ENCODE peak calls at places on chromosomes 16 and 17, in six cellular contexts. W is fibroblast of the aortic adventitia, I is AG09309, Q is upper lobe of right lung, P is omental fat pad, N is neural progenitor cell. T is an unnamed sample.

GRCh38 chr17:32288600-32288999 is 23.0 kb downstream of the RHBDL3 start:
- DNase-seq in W (no peak), I (no peak), Q (no peak), P (no peak), N (no peak), T (no peak)

GRCh38 chr17:75268931-75269330 is 2.1 kb downstream of the MIF4GD start:
- DNase-seq in P (no peak), I (no peak), Q (no peak), N (no peak), W (no peak), T (no peak)

GRCh38 chr16:27945233-27945975 is 118.1 kb downstream of the GSG1L start:
- DNase-seq in P (no peak), W (no peak), I (no peak), N (peak), Q (peak), T (no peak)

GRCh38 chr17:17043668-17044226 is 1.5 kb downstream of the MPRIP start:
- DNase-seq in P (no peak), I (no peak), Q (peak), N (peak), W (peak), T (no peak)

GRCh38 chr17:76293106-76293505 is 15.0 kb downstream of the QRICH2 start:
- DNase-seq in N (no peak), P (no peak), Q (no peak), I (no peak), W (no peak), T (no peak)

GRCh38 chr17:42979511-42980273 is at the start of gene PTGES3L:
- DNase-seq in Q (no peak), W (peak), P (no peak), I (no peak), N (peak), T (no peak)

GRCh38 chr17:79832211-79833109 is 6.8 kb downstream of the CBX4 start:
- DNase-seq in Q (peak), P (no peak), I (no peak), N (peak), W (no peak), T (no peak)

GRCh38 chr16:66574081-66574480 is 5.2 kb upstream of the CMTM2 start:
- DNase-seq in Q (no peak), N (no peak), I (no peak), P (no peak), W (no peak), T (no peak)

GRCh38 chr17:67376509-67376891 is 581 bp upstream of the PITPNC1 start:
- DNase-seq in P (no peak), N (no peak), Q (no peak), W (peak), I (no peak), T (no peak)

GRCh38 chr16:52035406-52035805 is 511.5 kb downstream of the TOX3 start:
- DNase-seq in P (no peak), Q (no peak), I (no peak), W (no peak), N (no peak), T (no peak)

GRCh38 chr17:79941088-79942010 is 94.3 kb downstream of the TBC1D16 start:
- DNase-seq in P (no peak), Q (peak), N (no peak), I (no peak), W (no peak), T (no peak)

GRCh38 chr16:26645629-26646028 is 421.1 kb upstream of the C16orf82 start:
- DNase-seq in P (no peak), N (peak), W (no peak), I (no peak), Q (no peak), T (peak)

GRCh38 chr16:75012380-75013081 is 13.7 kb downstream of the ZNRF1 start:
- DNase-seq in N (no peak), I (no peak), W (peak), Q (no peak), P (no peak), T (no peak)

GRCh38 chr16:11320170-11320569 is 25.1 kb upstream of the RMI2 start:
- DNase-seq in P (no peak), N (no peak), W (no peak), Q (no peak), I (no peak), T (no peak)

GRCh38 chr17:1639549-1639948 is 6.0 kb downstream of the SCARF1 start:
- DNase-seq in P (no peak), I (no peak), N (peak), W (no peak), Q (peak), T (no peak)

GRCh38 chr17:2724783-2725164 is 13.2 kb upstream of the CLUH start:
- DNase-seq in P (no peak), W (no peak), I (no peak), Q (no peak), N (peak), T (no peak)

GRCh38 chr16:11258553-11259287 is 2.7 kb upstream of the SOCS1 start:
- DNase-seq in N (no peak), Q (no peak), W (peak), P (no peak), I (no peak), T (no peak)

GRCh38 chr16:12971216-12971615 is 69.8 kb downstream of the SHISA9 start:
- DNase-seq in I (no peak), P (peak), Q (no peak), W (no peak), N (no peak), T (no peak)

GRCh38 chr17:75277664-75278071 is 6.6 kb upstream of the MIF4GD start:
- DNase-seq in P (no peak), Q (no peak), W (peak), N (no peak), I (no peak), T (no peak)

GRCh38 chr17:36941265-36942021 is 4.2 kb downstream of the LHX1 start:
- DNase-seq in N (no peak), P (no peak), Q (no peak), I (no peak), W (no peak), T (no peak)

GRCh38 chr17:70313031-70313430 is 143.7 kb downstream of the KCNJ2 start:
- DNase-seq in P (no peak), W (no peak), N (no peak), Q (no peak), I (peak), T (no peak)

GRCh38 chr17:16085066-16085699 is 85.6 kb downstream of the TTC19 start:
- DNase-seq in I (peak), N (no peak), P (no peak), Q (no peak), W (peak), T (no peak)

GRCh38 chr17:60909405-60909804 is 231.8 kb downstream of the BCAS3 start:
- DNase-seq in Q (no peak), P (no peak), N (no peak), W (peak), I (no peak), T (no peak)

GRCh38 chr16:71432906-71433305 is 8.9 kb downstream of the TLE7 start:
- DNase-seq in W (no peak), P (no peak), N (no peak), I (no peak), Q (no peak), T (no peak)

GRCh38 chr16:4347765-4348509 is 3.2 kb downstream of the PAM16 start:
- DNase-seq in N (no peak), I (no peak), Q (peak), W (no peak), P (no peak), T (no peak)

GRCh38 chr16:86930663-86931062 is 352.3 kb downstream of the FOXL1 start:
- DNase-seq in I (no peak), N (no peak), P (no peak), Q (no peak), W (no peak), T (no peak)

GRCh38 chr17:74118504-74118903 is 85.0 kb upstream of the RPL38 start:
- DNase-seq in W (no peak), Q (peak), N (peak), P (no peak), I (no peak), T (no peak)

GRCh38 chr17:78883533-78884131 is 19.4 kb downstream of the CEP295NL start:
- DNase-seq in P (no peak), I (peak), Q (peak), N (peak), W (peak), T (peak)

GRCh38 chr16:55487048-55487803 is 8.2 kb downstream of the MMP2 start:
- DNase-seq in Q (no peak), P (no peak), N (no peak), W (peak), I (peak), T (no peak)

GRCh38 chr17:28537219-28537610 is 15.2 kb downstream of the UNC119 start:
- DNase-seq in Q (no peak), P (no peak), N (no peak), W (no peak), I (no peak), T (no peak)

DNA sequence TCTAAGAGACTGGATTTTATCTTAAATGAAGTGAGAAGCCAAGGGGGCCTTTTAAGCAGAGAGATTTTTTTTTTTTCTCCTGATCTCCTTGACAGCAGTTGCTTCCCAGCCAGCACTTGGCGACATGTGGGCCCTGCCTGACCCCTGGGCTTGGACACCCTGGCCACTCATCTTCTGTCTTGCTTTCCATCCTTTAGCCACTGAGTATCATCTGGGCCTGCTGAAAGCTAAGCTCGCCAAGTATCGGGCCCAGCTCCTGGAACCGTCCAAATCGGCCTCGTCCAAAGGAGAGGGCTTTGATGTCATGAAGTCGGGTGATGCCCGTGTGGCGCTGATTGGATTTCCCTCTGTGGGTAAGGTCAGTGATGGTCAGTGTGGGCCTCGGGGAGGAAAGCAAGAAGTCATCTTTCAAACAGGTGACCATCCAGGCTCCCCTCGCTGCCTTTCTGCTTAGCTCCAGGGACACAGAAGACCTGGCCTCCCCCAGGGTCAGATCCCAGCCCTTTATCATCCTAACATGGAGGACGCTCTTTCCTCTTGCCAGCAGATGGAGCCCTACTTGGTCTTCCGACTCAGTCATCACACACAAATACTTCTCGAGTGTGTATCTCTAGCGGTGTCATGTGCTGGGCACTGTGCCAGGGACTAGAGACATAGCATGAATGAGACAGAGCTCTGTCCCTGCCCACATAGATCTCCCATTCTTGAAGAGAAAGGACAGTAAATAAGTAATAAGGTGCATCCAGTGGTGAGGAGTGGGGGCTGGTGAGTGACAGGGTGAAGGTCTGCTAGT is 6.1 kb downstream of the DRG2 start:
- DNase-seq in N (peak), I (no peak), Q (no peak), W (peak), P (no peak), T (no peak)
- TF ChIP-seq CTCF in N (peak), I (peak), Q (peak), W (peak), P (no peak), T (peak)

DNA sequence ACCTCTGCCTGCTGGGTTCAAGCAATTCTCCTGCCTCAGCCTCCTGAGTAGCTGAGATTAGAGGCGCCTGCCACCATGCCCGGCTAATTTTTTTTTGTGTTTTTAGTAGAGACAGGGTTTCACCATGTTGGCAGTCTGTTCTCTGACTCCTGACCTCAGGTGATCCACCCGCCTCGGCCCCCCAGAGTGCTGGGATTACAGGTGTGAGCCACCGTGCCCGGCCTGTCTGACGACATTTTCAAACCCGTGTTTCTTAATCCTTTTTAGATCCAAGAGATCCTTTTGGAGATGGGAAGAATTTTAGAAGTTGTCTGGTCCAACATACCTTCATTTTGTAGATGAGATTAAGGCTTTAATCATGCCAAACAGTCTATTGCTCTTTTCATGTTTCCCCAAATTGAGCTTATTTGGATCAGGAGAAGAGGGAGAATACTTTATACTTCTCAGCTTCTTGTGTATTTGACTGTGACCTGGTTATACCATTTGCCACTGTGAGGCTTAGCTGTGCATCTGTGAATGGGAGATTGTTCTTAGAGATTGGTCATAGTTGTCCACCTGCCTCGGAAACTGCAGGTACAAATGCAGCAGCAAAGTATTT is 25.8 kb downstream of the USP10 start:
- DNase-seq in P (no peak), I (no peak), W (no peak), Q (no peak), N (no peak), T (no peak)
- TF ChIP-seq CTCF in P (no peak), I (no peak), W (no peak), Q (no peak), N (no peak), T (no peak)

DNA sequence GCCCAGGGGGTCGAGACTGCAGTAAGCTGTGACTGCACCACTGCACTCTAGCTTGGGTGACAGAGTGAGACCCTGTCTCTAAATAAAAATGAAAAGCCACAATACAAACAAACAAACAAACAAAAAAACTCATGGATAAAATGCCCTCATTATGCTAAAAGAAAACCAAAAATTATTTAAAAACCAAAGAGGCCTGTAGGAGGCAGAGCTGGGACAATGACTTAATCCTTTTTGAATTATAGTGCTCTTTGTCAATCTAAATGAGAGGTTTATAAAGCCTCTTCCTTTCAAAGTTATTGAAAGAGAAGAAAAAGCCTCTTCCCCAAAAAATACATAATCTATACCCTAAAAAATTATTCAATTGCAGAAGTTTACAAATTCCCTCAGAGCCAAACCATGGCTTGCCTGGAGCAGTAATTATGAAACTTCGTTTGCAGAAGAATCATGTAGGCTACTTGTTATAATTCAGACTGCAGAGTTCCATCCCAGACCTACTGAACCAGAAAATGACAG is 18.5 kb downstream of the CRLF3 start:
- DNase-seq in I (no peak), N (no peak), W (no peak), P (no peak), Q (no peak), T (no peak)
- TF ChIP-seq CTCF in I (no peak), N (peak), W (peak), P (no peak), Q (peak), T (peak)

DNA sequence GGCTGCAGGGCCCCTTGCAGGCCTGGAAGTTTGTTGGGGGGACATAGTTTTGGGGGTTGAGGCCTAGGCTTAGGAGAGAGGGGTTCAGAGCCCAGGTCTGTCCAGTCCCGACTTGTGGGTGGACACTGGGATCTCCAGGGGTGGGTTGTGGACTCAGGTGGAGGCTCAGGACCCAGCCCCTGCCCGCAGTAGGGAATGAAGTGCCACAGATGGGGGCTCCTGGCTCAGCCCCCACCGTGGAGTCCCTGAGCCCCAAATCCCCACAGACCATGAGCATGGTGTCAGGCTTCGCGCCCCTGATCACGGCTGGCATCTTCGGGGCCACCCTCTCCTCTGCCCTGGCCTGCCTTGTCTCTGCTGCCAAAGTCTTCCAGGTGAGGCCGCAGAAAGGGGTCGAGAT is 14.3 kb downstream of the SLC12A3 start:
- DNase-seq in N (no peak), W (no peak), P (no peak), I (no peak), Q (no peak), T (no peak)
- TF ChIP-seq CTCF in N (no peak), W (no peak), P (no peak), I (no peak), Q (no peak), T (no peak)

DNA sequence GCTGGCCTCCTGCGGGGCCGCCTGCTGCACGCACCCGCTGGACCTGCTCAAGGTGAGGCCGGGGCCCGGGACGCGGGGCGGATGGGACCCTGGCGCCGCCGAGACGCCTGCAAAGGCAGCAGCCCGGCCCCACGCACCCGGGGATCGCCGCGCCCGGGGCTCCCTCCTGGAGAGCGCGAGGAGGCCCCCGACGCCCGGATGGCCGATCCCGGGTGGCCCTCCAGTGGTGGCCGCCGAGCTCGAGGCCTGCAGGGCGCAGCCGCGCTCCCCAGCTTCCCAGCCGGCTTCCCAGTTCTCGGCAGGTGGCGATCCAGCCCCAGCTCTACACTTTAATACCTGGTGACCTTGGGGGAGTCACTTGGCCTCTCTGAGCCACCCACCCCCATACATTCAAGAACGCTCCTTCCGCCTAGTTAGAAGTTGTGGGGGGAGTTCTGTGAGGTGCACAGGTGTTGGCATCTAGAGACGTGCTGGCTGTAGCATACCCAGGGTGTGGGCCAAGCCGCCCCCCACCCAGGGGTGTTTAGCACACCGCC is 452 bp downstream of the SLC25A10 start:
- DNase-seq in W (no peak), I (no peak), Q (no peak), N (peak), P (no peak), T (no peak)
- TF ChIP-seq CTCF in W (no peak), I (peak), Q (no peak), N (peak), P (no peak), T (no peak)

DNA sequence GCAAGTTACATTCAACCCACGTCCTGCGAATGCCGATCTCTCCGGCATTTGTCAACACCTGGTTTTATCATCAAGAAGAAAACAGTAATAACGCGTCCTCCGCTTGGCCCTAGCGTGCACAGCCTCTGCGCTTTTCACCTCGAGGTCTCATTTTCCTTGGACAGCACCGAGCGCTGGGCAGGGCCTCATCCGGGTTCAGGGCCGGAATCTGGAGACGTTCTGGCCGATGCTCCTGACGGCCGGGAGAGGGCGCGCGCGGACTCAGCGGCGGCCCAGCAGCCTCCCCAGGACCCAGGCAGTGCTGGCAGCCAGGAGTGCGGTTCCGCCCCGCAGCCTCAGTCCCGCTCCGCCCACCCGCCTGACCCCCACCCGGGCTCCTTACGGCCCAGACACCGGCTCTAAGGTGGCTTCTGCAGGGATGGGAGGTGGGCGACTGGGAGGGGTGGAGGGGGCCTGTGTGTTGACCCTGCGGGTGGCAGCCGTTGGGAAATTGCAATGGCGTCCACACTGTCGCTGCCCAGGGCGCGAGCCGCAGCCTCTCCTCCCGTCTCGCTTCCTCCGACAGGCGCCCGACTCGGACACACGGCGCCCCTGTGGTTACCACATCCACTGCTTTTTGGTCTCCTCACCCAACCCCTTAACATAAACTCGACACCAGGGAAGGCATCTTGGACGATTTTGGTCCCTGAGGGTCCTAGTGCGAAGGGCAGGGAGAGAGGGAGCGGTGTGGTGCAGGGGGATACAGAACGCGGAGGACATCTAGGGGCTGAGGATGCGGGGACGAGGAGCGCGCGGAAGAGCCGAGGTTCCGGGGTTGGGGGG is 7.4 kb upstream of the FLYWCH1 start:
- DNase-seq in W (peak), P (peak), Q (peak), I (peak), N (peak), T (peak)
- TF ChIP-seq CTCF in W (peak), P (peak), Q (peak), I (peak), N (peak), T (peak)

GRCh38 chr16:89187337-89188063 is 12.8 kb downstream of the SLC22A31 start:
- DNase-seq in W (peak), I (no peak), Q (no peak), P (no peak), N (peak), T (no peak)

GRCh38 chr16:89183975-89184684 is 12.6 kb downstream of the CDH15 start:
- DNase-seq in I (no peak), W (no peak), P (no peak), Q (no peak), N (no peak), T (no peak)

GRCh38 chr16:89184685-89185061 is 13.1 kb downstream of the CDH15 start:
- DNase-seq in N (no peak), I (no peak), Q (no peak), P (no peak), W (no peak), T (no peak)

GRCh38 chr16:89183463-89183862 is 11.9 kb downstream of the CDH15 start:
- DNase-seq in W (no peak), Q (no peak), N (no peak), I (no peak), P (no peak), T (no peak)

GRCh38 chr16:89185062-89185751 is 13.7 kb downstream of the CDH15 start:
- DNase-seq in P (no peak), N (no peak), W (no peak), I (no peak), Q (no peak), T (no peak)
- TF ChIP-seq CTCF in P (no peak), N (no peak), W (no peak), I (no peak), Q (no peak), T (no peak)